ENCODE peak calls at places on chromosomes 1 and 21, in nine cellular contexts. One of them, this sample, is unnamed.

GRCh38 chr1:161367684-161368398 is at the start of gene CFAP126:
- DNase-seq in pancreas: peak; percentile 86
- DNase-seq in psoas muscle: peak; percentile 65
- DNase-seq in esophagus squamous epithelium: no peak
- DNase-seq in Caco-2: peak; percentile 60
- DNase-seq in suprapubic skin: no peak
- DNase-seq in heart right ventricle: peak; percentile 79
- DNase-seq in CD8-positive, alpha-beta T cell: no peak
- DNase-seq in mammary epithelial cell: peak; percentile 72
- DNase-seq in this sample: no peak

GRCh38 chr1:31593770-31594632 is 17.7 kb downstream of the TINAGL1 start:
- DNase-seq in pancreas: peak; percentile 84
- DNase-seq in psoas muscle: peak; percentile 85
- DNase-seq in esophagus squamous epithelium: no peak
- DNase-seq in Caco-2: peak; percentile 81
- DNase-seq in suprapubic skin: no peak
- DNase-seq in heart right ventricle: peak; percentile 82
- DNase-seq in CD8-positive, alpha-beta T cell: peak; percentile 74
- DNase-seq in mammary epithelial cell: peak; percentile 73
- DNase-seq in this sample: peak; percentile 69

GRCh38 chr1:62142550-62142949 is 52.1 kb upstream of the L1TD1 start:
- DNase-seq in pancreas: no peak
- DNase-seq in psoas muscle: no peak
- DNase-seq in esophagus squamous epithelium: no peak
- DNase-seq in Caco-2: no peak
- DNase-seq in suprapubic skin: no peak
- DNase-seq in heart right ventricle: no peak
- DNase-seq in CD8-positive, alpha-beta T cell: no peak
- DNase-seq in mammary epithelial cell: no peak
- DNase-seq in this sample: no peak

GRCh38 chr1:208203127-208203847 is 40.9 kb downstream of the PLXNA2 start:
- DNase-seq in pancreas: peak; percentile 73
- DNase-seq in psoas muscle: no peak
- DNase-seq in esophagus squamous epithelium: no peak
- DNase-seq in Caco-2: no peak
- DNase-seq in suprapubic skin: no peak
- DNase-seq in heart right ventricle: peak; percentile 71
- DNase-seq in CD8-positive, alpha-beta T cell: no peak
- DNase-seq in mammary epithelial cell: peak; percentile 28
- DNase-seq in this sample: no peak

GRCh38 chr21:21247441-21247840 is 249.2 kb downstream of the NCAM2 start:
- DNase-seq in pancreas: no peak
- DNase-seq in psoas muscle: no peak
- DNase-seq in esophagus squamous epithelium: no peak
- DNase-seq in Caco-2: no peak
- DNase-seq in suprapubic skin: no peak
- DNase-seq in heart right ventricle: no peak
- DNase-seq in CD8-positive, alpha-beta T cell: no peak
- DNase-seq in mammary epithelial cell: no peak
- DNase-seq in this sample: no peak

GRCh38 chr1:159991513-159991912 is 37.5 kb upstream of the SLAMF9 start:
- DNase-seq in pancreas: no peak
- DNase-seq in psoas muscle: no peak
- DNase-seq in esophagus squamous epithelium: no peak
- DNase-seq in Caco-2: peak; percentile 49
- DNase-seq in suprapubic skin: no peak
- DNase-seq in heart right ventricle: no peak
- DNase-seq in CD8-positive, alpha-beta T cell: no peak
- DNase-seq in mammary epithelial cell: no peak
- DNase-seq in this sample: no peak

GRCh38 chr1:21673277-21673780 is 4.2 kb upstream of the RAP1GAP start:
- DNase-seq in pancreas: peak; percentile 56
- DNase-seq in psoas muscle: peak; percentile 80
- DNase-seq in esophagus squamous epithelium: no peak
- DNase-seq in Caco-2: no peak
- DNase-seq in suprapubic skin: no peak
- DNase-seq in heart right ventricle: peak; percentile 66
- DNase-seq in CD8-positive, alpha-beta T cell: no peak
- DNase-seq in mammary epithelial cell: no peak
- DNase-seq in this sample: no peak

GRCh38 chr1:174308604-174309003 is 139.2 kb upstream of the GPR52 start:
- DNase-seq in pancreas: no peak
- DNase-seq in psoas muscle: no peak
- DNase-seq in esophagus squamous epithelium: no peak
- DNase-seq in Caco-2: no peak
- DNase-seq in suprapubic skin: no peak
- DNase-seq in heart right ventricle: no peak
- DNase-seq in CD8-positive, alpha-beta T cell: no peak
- DNase-seq in mammary epithelial cell: no peak
- DNase-seq in this sample: no peak

GRCh38 chr1:176815621-176816020 is 348.9 kb downstream of the ASTN1 start:
- DNase-seq in pancreas: no peak
- DNase-seq in psoas muscle: no peak
- DNase-seq in esophagus squamous epithelium: no peak
- DNase-seq in Caco-2: no peak
- DNase-seq in suprapubic skin: no peak
- DNase-seq in heart right ventricle: no peak
- DNase-seq in CD8-positive, alpha-beta T cell: no peak
- DNase-seq in mammary epithelial cell: no peak
- DNase-seq in this sample: no peak

GRCh38 chr1:176816232-176816631 is 348.3 kb downstream of the ASTN1 start:
- DNase-seq in pancreas: no peak
- DNase-seq in psoas muscle: no peak
- DNase-seq in esophagus squamous epithelium: no peak
- DNase-seq in Caco-2: no peak
- DNase-seq in suprapubic skin: no peak
- DNase-seq in heart right ventricle: no peak
- DNase-seq in CD8-positive, alpha-beta T cell: no peak
- DNase-seq in mammary epithelial cell: no peak
- DNase-seq in this sample: no peak

GRCh38 chr1:176811896-176812295 is 348.9 kb downstream of the PAPPA2 start:
- DNase-seq in pancreas: no peak
- DNase-seq in psoas muscle: no peak
- DNase-seq in esophagus squamous epithelium: no peak
- DNase-seq in Caco-2: no peak
- DNase-seq in suprapubic skin: no peak
- DNase-seq in heart right ventricle: no peak
- DNase-seq in CD8-positive, alpha-beta T cell: no peak
- DNase-seq in mammary epithelial cell: no peak
- DNase-seq in this sample: no peak
- H3K4me1 ChIP-seq in pancreas: no peaks in the 10 kb centered on the region
- H3K4me1 ChIP-seq in psoas muscle: no peaks in the 10 kb centered on the region
- H3K4me1 ChIP-seq in esophagus squamous epithelium: no peaks in the 10 kb centered on the region
- H3K4me1 ChIP-seq in Caco-2: no peaks in the 10 kb centered on the region
- H3K4me1 ChIP-seq in suprapubic skin: no peaks in the 10 kb centered on the region
- H3K4me1 ChIP-seq in heart right ventricle: no peaks in the 10 kb centered on the region
- H3K4me1 ChIP-seq in CD8-positive, alpha-beta T cell: no peaks in the 10 kb centered on the region
- H3K4me1 ChIP-seq in mammary epithelial cell: no peaks in the 10 kb centered on the region
- H3K4me1 ChIP-seq in this sample: no peaks in the 10 kb centered on the region

GRCh38 chr1:229457436-229457835 is 23.5 kb upstream of the ACTA1 start:
- DNase-seq in pancreas: no peak
- DNase-seq in psoas muscle: no peak
- DNase-seq in esophagus squamous epithelium: no peak
- DNase-seq in Caco-2: no peak
- DNase-seq in suprapubic skin: no peak
- DNase-seq in heart right ventricle: no peak
- DNase-seq in CD8-positive, alpha-beta T cell: no peak
- DNase-seq in mammary epithelial cell: no peak
- DNase-seq in this sample: no peak

GRCh38 chr1:229448845-229449244 is 15.0 kb upstream of the ACTA1 start:
- DNase-seq in pancreas: no peak
- DNase-seq in psoas muscle: no peak
- DNase-seq in esophagus squamous epithelium: no peak
- DNase-seq in Caco-2: no peak
- DNase-seq in suprapubic skin: no peak
- DNase-seq in heart right ventricle: no peak
- DNase-seq in CD8-positive, alpha-beta T cell: no peak
- DNase-seq in mammary epithelial cell: no peak
- DNase-seq in this sample: no peak

GRCh38 chr1:229456016-229456415 is 22.1 kb upstream of the ACTA1 start:
- DNase-seq in pancreas: no peak
- DNase-seq in psoas muscle: no peak
- DNase-seq in esophagus squamous epithelium: no peak
- DNase-seq in Caco-2: no peak
- DNase-seq in suprapubic skin: no peak
- DNase-seq in heart right ventricle: no peak
- DNase-seq in CD8-positive, alpha-beta T cell: no peak
- DNase-seq in mammary epithelial cell: peak; percentile 35
- DNase-seq in this sample: no peak

GRCh38 chr1:229454056-229454455 is 20.2 kb upstream of the ACTA1 start:
- DNase-seq in pancreas: no peak
- DNase-seq in psoas muscle: no peak
- DNase-seq in esophagus squamous epithelium: no peak
- DNase-seq in Caco-2: no peak
- DNase-seq in suprapubic skin: no peak
- DNase-seq in heart right ventricle: no peak
- DNase-seq in CD8-positive, alpha-beta T cell: no peak
- DNase-seq in mammary epithelial cell: no peak
- DNase-seq in this sample: no peak

GRCh38 chr1:229452956-229453801 is 19.3 kb upstream of the ACTA1 start:
- DNase-seq in pancreas: no peak
- DNase-seq in psoas muscle: no peak
- DNase-seq in esophagus squamous epithelium: no peak
- DNase-seq in Caco-2: no peak
- DNase-seq in suprapubic skin: no peak
- DNase-seq in heart right ventricle: no peak
- DNase-seq in CD8-positive, alpha-beta T cell: no peak
- DNase-seq in mammary epithelial cell: no peak
- DNase-seq in this sample: no peak
- TF ChIP-seq CTCF in pancreas: no peak
- TF ChIP-seq CTCF in psoas muscle: peak; percentile 60
- TF ChIP-seq CTCF in esophagus squamous epithelium: peak; percentile 52
- TF ChIP-seq CTCF in Caco-2: peak; percentile 78
- TF ChIP-seq CTCF in suprapubic skin: peak; percentile 9
- TF ChIP-seq CTCF in heart right ventricle: peak; percentile 35
- TF ChIP-seq CTCF in CD8-positive, alpha-beta T cell: no peak
- TF ChIP-seq CTCF in mammary epithelial cell: peak; percentile 55
- TF ChIP-seq CTCF in this sample: peak; percentile 40

GRCh38 chr1:109819365-109819764 is 55.6 kb upstream of the EPS8L3 start:
- DNase-seq in pancreas: no peak
- DNase-seq in psoas muscle: no peak
- DNase-seq in esophagus squamous epithelium: no peak
- DNase-seq in Caco-2: no peak
- DNase-seq in suprapubic skin: no peak
- DNase-seq in heart right ventricle: no peak
- DNase-seq in CD8-positive, alpha-beta T cell: no peak
- DNase-seq in mammary epithelial cell: no peak
- DNase-seq in this sample: no peak

GRCh38 chr1:109819906-109820305 is 56.2 kb upstream of the EPS8L3 start:
- DNase-seq in pancreas: no peak
- DNase-seq in psoas muscle: no peak
- DNase-seq in esophagus squamous epithelium: no peak
- DNase-seq in Caco-2: no peak
- DNase-seq in suprapubic skin: no peak
- DNase-seq in heart right ventricle: no peak
- DNase-seq in CD8-positive, alpha-beta T cell: no peak
- DNase-seq in mammary epithelial cell: no peak
- DNase-seq in this sample: no peak

GRCh38 chr1:109822749-109823542 is 59.2 kb upstream of the EPS8L3 start:
- DNase-seq in pancreas: no peak
- DNase-seq in psoas muscle: no peak
- DNase-seq in esophagus squamous epithelium: no peak
- DNase-seq in Caco-2: no peak
- DNase-seq in suprapubic skin: no peak
- DNase-seq in heart right ventricle: no peak
- DNase-seq in CD8-positive, alpha-beta T cell: no peak
- DNase-seq in mammary epithelial cell: no peak
- DNase-seq in this sample: no peak

GRCh38 chr1:109821831-109822745 is 58.4 kb upstream of the EPS8L3 start:
- DNase-seq in pancreas: no peak
- DNase-seq in psoas muscle: peak; percentile 82
- DNase-seq in esophagus squamous epithelium: no peak
- DNase-seq in Caco-2: no peak
- DNase-seq in suprapubic skin: peak; percentile 81
- DNase-seq in heart right ventricle: peak; percentile 39
- DNase-seq in CD8-positive, alpha-beta T cell: no peak
- DNase-seq in mammary epithelial cell: no peak
- DNase-seq in this sample: no peak

DNA sequence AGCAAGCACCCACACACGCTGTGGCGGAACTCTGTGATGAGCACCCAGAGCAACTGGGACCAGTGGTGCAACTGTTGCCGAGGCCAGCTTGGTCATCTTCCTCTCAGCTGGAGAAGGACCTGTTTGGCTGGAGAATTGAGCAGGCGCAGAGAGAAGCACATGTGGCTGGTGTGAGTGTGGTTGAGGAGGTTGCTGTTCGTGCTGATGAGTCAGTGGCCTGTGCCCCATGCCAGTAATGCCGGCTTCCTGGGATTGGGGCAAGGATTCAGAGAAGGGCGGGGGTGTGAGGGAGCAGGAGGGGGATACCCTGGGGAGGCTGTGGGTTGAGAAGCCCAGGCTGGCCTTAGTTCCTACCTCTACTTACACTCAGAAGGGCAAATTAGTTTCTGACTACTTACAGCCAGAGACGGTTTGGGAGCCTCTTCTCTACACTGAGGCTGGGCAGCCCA is 57.5 kb upstream of the EPS8L3 start:
- DNase-seq in pancreas: no peak
- DNase-seq in psoas muscle: peak; percentile 88
- DNase-seq in esophagus squamous epithelium: no peak
- DNase-seq in Caco-2: no peak
- DNase-seq in suprapubic skin: peak; percentile 92
- DNase-seq in heart right ventricle: peak; percentile 34
- DNase-seq in CD8-positive, alpha-beta T cell: no peak
- DNase-seq in mammary epithelial cell: peak; percentile 88
- DNase-seq in this sample: peak; percentile 74
- H3K4me1 ChIP-seq in pancreas: no peaks in the 10 kb centered on the region
- H3K4me1 ChIP-seq in psoas muscle: peaks cover 41% of the 10 kb centered on the region
- H3K4me1 ChIP-seq in esophagus squamous epithelium: peaks cover 71% of the 10 kb centered on the region
- H3K4me1 ChIP-seq in Caco-2: peaks cover 10% of the 10 kb centered on the region
- H3K4me1 ChIP-seq in suprapubic skin: peaks cover 45% of the 10 kb centered on the region
- H3K4me1 ChIP-seq in heart right ventricle: peaks cover 53% of the 10 kb centered on the region
- H3K4me1 ChIP-seq in CD8-positive, alpha-beta T cell: no peaks in the 10 kb centered on the region
- H3K4me1 ChIP-seq in mammary epithelial cell: peaks cover 33% of the 10 kb centered on the region
- H3K4me1 ChIP-seq in this sample: peaks cover 16% of the 10 kb centered on the region

GRCh38 chr1:181083842-181084605 is 4.5 kb upstream of the IER5 start:
- DNase-seq in pancreas: peak; percentile 63
- DNase-seq in psoas muscle: peak; percentile 77
- DNase-seq in esophagus squamous epithelium: no peak
- DNase-seq in Caco-2: peak; percentile 70
- DNase-seq in suprapubic skin: no peak
- DNase-seq in heart right ventricle: peak; percentile 52
- DNase-seq in CD8-positive, alpha-beta T cell: peak; percentile 73
- DNase-seq in mammary epithelial cell: no peak
- DNase-seq in this sample: no peak

GRCh38 chr1:181086926-181087325 is 1.6 kb upstream of the IER5 start:
- DNase-seq in pancreas: no peak
- DNase-seq in psoas muscle: no peak
- DNase-seq in esophagus squamous epithelium: no peak
- DNase-seq in Caco-2: no peak
- DNase-seq in suprapubic skin: no peak
- DNase-seq in heart right ventricle: no peak
- DNase-seq in CD8-positive, alpha-beta T cell: no peak
- DNase-seq in mammary epithelial cell: peak; percentile 82
- DNase-seq in this sample: no peak

GRCh38 chr1:181087400-181087901 is 1.0 kb upstream of the IER5 start:
- DNase-seq in pancreas: no peak
- DNase-seq in psoas muscle: no peak
- DNase-seq in esophagus squamous epithelium: no peak
- DNase-seq in Caco-2: no peak
- DNase-seq in suprapubic skin: no peak
- DNase-seq in heart right ventricle: no peak
- DNase-seq in CD8-positive, alpha-beta T cell: no peak
- DNase-seq in mammary epithelial cell: no peak
- DNase-seq in this sample: no peak

GRCh38 chr1:181081399-181081798 is 7.1 kb upstream of the IER5 start:
- DNase-seq in pancreas: no peak
- DNase-seq in psoas muscle: no peak
- DNase-seq in esophagus squamous epithelium: no peak
- DNase-seq in Caco-2: no peak
- DNase-seq in suprapubic skin: no peak
- DNase-seq in heart right ventricle: no peak
- DNase-seq in CD8-positive, alpha-beta T cell: no peak
- DNase-seq in mammary epithelial cell: no peak
- DNase-seq in this sample: no peak

DNA sequence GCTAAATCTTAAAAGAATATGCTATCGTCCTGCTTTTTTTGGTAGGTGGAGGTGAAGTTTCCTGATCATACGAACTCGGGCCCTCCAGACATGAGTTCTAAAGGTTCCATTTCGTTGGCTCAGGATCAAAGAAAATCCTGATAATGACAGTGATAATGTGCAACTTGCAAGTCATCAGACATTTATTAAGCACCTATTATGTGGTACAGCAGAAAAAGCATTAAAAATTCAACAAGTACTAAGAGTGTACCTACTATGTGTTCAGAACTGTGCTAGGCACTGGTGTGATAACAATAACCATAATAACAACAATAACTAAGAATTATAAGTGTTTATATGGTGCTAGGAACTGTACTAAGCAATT is 3.9 kb upstream of the IER5 start:
- DNase-seq in pancreas: no peak
- DNase-seq in psoas muscle: no peak
- DNase-seq in esophagus squamous epithelium: no peak
- DNase-seq in Caco-2: no peak
- DNase-seq in suprapubic skin: no peak
- DNase-seq in heart right ventricle: no peak
- DNase-seq in CD8-positive, alpha-beta T cell: no peak
- DNase-seq in mammary epithelial cell: no peak
- DNase-seq in this sample: no peak
- TF ChIP-seq CTCF in pancreas: no peak
- TF ChIP-seq CTCF in psoas muscle: no peak
- TF ChIP-seq CTCF in esophagus squamous epithelium: no peak
- TF ChIP-seq CTCF in Caco-2: no peak
- TF ChIP-seq CTCF in suprapubic skin: no peak
- TF ChIP-seq CTCF in heart right ventricle: no peak
- TF ChIP-seq CTCF in CD8-positive, alpha-beta T cell: peak; percentile 8
- TF ChIP-seq CTCF in mammary epithelial cell: no peak
- TF ChIP-seq CTCF in this sample: no peak